ENCODE peak calls at places on chromosome 10, in ten cellular contexts. N is upper lobe of left lung; E is activated naive CD8-positive, alpha-beta T cell treated with anti-CD3 and anti-CD28 coated beads, Interleukin-2, amount 50 U/mL, for 24 hours; L is left lung; Y is naive B cell; C is activated T-helper 17 cell treated with anti-CD3 and anti-CD28 coated beads, Interleukin-2, amount 50 U/mL, for 72 hours; T is activated CD8-positive, alpha-beta T cell treated with anti-CD3 and anti-CD28 coated beads, Interleukin-2, amount 10 ng/mL, durations not matched to agents 7 days and 5 days; A is heart right ventricle; I is lower lobe of right lung; V is body of pancreas. S is an unnamed sample.

GRCh38 chr10:118330295-118331076 is 11.6 kb downstream of the FAM204A start:
- ATAC-seq in Y (no peak), A (no peak), I (no peak), T (no peak), V (no peak), C (peak), N (no peak), E (peak), L (no peak), S (no peak)

GRCh38 chr10:96833220-96834001 is 1.3 kb downstream of the LCOR start:
- ATAC-seq in E (no peak), Y (no peak), L (peak), C (no peak), A (peak), V (no peak), I (peak), N (peak), T (no peak), S (no peak)

GRCh38 chr10:92279297-92279696 is 11.6 kb downstream of the CPEB3 start:
- ATAC-seq in N (no peak), L (no peak), C (no peak), V (no peak), Y (no peak), I (no peak), T (no peak), E (no peak), A (peak), S (no peak)

GRCh38 chr10:69861251-69862240 is 59.8 kb downstream of the COL13A1 start:
- ATAC-seq in I (peak), C (no peak), V (peak), E (peak), A (peak), L (peak), T (peak), N (no peak), Y (no peak), S (peak)

GRCh38 chr10:124069341-124069740 is 24.1 kb downstream of the CHST15 start:
- ATAC-seq in V (no peak), A (no peak), C (peak), I (no peak), N (no peak), L (no peak), E (no peak), Y (no peak), T (no peak), S (no peak)

GRCh38 chr10:7572435-7572834 is 94.3 kb downstream of the ITIH5 start:
- ATAC-seq in V (peak), T (no peak), Y (no peak), L (peak), A (peak), N (peak), C (no peak), I (peak), E (no peak), S (no peak)

GRCh38 chr10:119025776-119026175 is 3.7 kb upstream of the NANOS1 start:
- ATAC-seq in T (no peak), C (no peak), V (peak), N (no peak), I (peak), Y (no peak), L (peak), A (peak), E (no peak), S (no peak)

GRCh38 chr10:52785418-52785817 is 12.8 kb upstream of the MBL2 start:
- ATAC-seq in N (no peak), Y (no peak), L (no peak), E (no peak), V (no peak), A (no peak), I (peak), T (no peak), C (no peak), S (no peak)

GRCh38 chr10:92342801-92343200 is 51.8 kb downstream of the MARCHF5 start:
- ATAC-seq in Y (no peak), I (no peak), V (no peak), T (no peak), L (no peak), E (no peak), N (no peak), A (no peak), C (no peak), S (no peak)

GRCh38 chr10:86361134-86362128 is 5.2 kb downstream of the GRID1 start:
- ATAC-seq in E (no peak), L (no peak), I (no peak), C (no peak), N (no peak), A (peak), T (no peak), V (no peak), Y (no peak), S (no peak)

GRCh38 chr10:96576277-96576980 is 10.4 kb downstream of the TM9SF3 start:
- ATAC-seq in A (no peak), Y (peak), E (no peak), L (no peak), V (no peak), T (no peak), C (no peak), I (no peak), N (no peak), S (no peak)

GRCh38 chr10:70693619-70694286 is 21.4 kb downstream of the ADAMTS14 start:
- ATAC-seq in E (no peak), T (no peak), Y (no peak), N (peak), L (peak), A (peak), V (no peak), C (no peak), I (no peak), S (no peak)

GRCh38 chr10:132706701-132707100 is 79.2 kb downstream of the NKX6-2 start:
- ATAC-seq in T (no peak), Y (no peak), N (no peak), A (no peak), E (no peak), C (no peak), V (no peak), I (no peak), L (no peak), S (no peak)